ENCODE peak calls at places on chromosomes 11 and 22, in five cellular contexts. B, S, H, L and U are unnamed samples.

GRCh38 chr11:70556884-70557741 is 158.8 kb downstream of the CTTN start:
- DNase-seq in H (no peak), L (peak), S (no peak), B (peak), U (no peak)

GRCh38 chr11:134613646-134614045 is 201.6 kb upstream of the B3GAT1 start:
- DNase-seq in L (no peak), H (no peak), S (no peak), B (no peak), U (no peak)

GRCh38 chr22:24875862-24876506 is 70.0 kb downstream of the SGSM1 start:
- DNase-seq in S (no peak), H (no peak), B (no peak), L (peak), U (no peak)

GRCh38 chr11:15665368-15665871 is 550.7 kb downstream of the INSC start:
- DNase-seq in L (no peak), B (no peak), H (no peak), S (no peak), U (no peak)

GRCh38 chr11:113615098-113615497 is 91.0 kb downstream of the TMPRSS5 start:
- DNase-seq in H (peak), L (no peak), B (no peak), S (no peak), U (no peak)

GRCh38 chr22:16949561-16949960 is 58.5 kb downstream of the GAB4 start:
- DNase-seq in L (no peak), B (no peak), S (no peak), H (no peak), U (no peak)

GRCh38 chr11:124194696-124195418 is 11.7 kb downstream of the OR10D3 start:
- DNase-seq in L (peak), H (peak), S (no peak), B (peak), U (no peak)

GRCh38 chr22:39990688-39991087 is 4.1 kb upstream of the FAM83F start:
- DNase-seq in B (no peak), S (no peak), H (no peak), L (no peak), U (no peak)

GRCh38 chr11:62461740-62462522 is 43.1 kb downstream of the SCGB1A1 start:
- DNase-seq in H (no peak), L (no peak), B (peak), S (no peak), U (no peak)

GRCh38 chr11:36509265-36509664 is 807 bp downstream of the TRAF6 start:
- DNase-seq in L (no peak), B (no peak), S (no peak), H (no peak), U (no peak)

GRCh38 chr11:514606-515005 is 7.6 kb upstream of the RNH1 start:
- DNase-seq in L (no peak), H (no peak), S (no peak), B (no peak), U (no peak)

GRCh38 chr22:39479254-39479653 is 22.4 kb downstream of the MGAT3 start:
- DNase-seq in S (no peak), L (no peak), B (no peak), H (no peak), U (no peak)